ENCODE peak calls at places on chromosomes 16 and 17, in four cellular contexts. One of them, this sample, is unnamed.

GRCh38 chr17:5592382-5592781 is 8.1 kb upstream of the NLRP1 start:
- DNase-seq in GM12878: no peak
- DNase-seq in HepG2: peak
- DNase-seq in K562: no peak
- DNase-seq in this sample: peak

GRCh38 chr17:28885363-28885762 is 12.2 kb downstream of the FLOT2 start:
- DNase-seq in HepG2: no peak
- DNase-seq in K562: no peak
- DNase-seq in GM12878: no peak
- DNase-seq in this sample: no peak

GRCh38 chr16:75618782-75619181 is 4.3 kb downstream of the ADAT1 start:
- DNase-seq in GM12878: no peak
- DNase-seq in K562: no peak
- DNase-seq in HepG2: no peak
- DNase-seq in this sample: no peak

GRCh38 chr16:23368469-23368868 is 66.4 kb downstream of the SCNN1B start:
- DNase-seq in HepG2: no peak
- DNase-seq in GM12878: no peak
- DNase-seq in K562: no peak
- DNase-seq in this sample: no peak

GRCh38 chr17:19362293-19363113 is at the start of gene B9D1:
- DNase-seq in HepG2: peak
- DNase-seq in GM12878: peak
- DNase-seq in K562: peak
- DNase-seq in this sample: peak

GRCh38 chr16:65342231-65342866 is 220.5 kb upstream of the CDH11 start:
- DNase-seq in HepG2: no peak
- DNase-seq in K562: no peak
- DNase-seq in GM12878: no peak
- DNase-seq in this sample: peak

GRCh38 chr16:88303890-88304819 is 78.6 kb upstream of the ZNF469 start:
- DNase-seq in HepG2: peak
- DNase-seq in K562: no peak
- DNase-seq in GM12878: no peak
- DNase-seq in this sample: no peak

GRCh38 chr16:78748471-78748929 is 649.0 kb downstream of the WWOX start:
- DNase-seq in GM12878: no peak
- DNase-seq in HepG2: no peak
- DNase-seq in K562: no peak
- DNase-seq in this sample: no peak

GRCh38 chr16:69329369-69330285 is 761 bp downstream of the PDF start:
- DNase-seq in K562: peak
- DNase-seq in HepG2: no peak
- DNase-seq in GM12878: no peak
- DNase-seq in this sample: peak

GRCh38 chr17:32794533-32795246 is 82.2 kb downstream of the MYO1D start:
- DNase-seq in HepG2: peak
- DNase-seq in GM12878: no peak
- DNase-seq in K562: peak
- DNase-seq in this sample: peak

GRCh38 chr17:18280766-18281165 is 20.3 kb downstream of the MIEF2 start:
- DNase-seq in K562: no peak
- DNase-seq in GM12878: no peak
- DNase-seq in HepG2: no peak
- DNase-seq in this sample: no peak

GRCh38 chr17:81322271-81323082 is 27.4 kb upstream of the SLC38A10 start:
- DNase-seq in HepG2: peak
- DNase-seq in GM12878: no peak
- DNase-seq in K562: peak
- DNase-seq in this sample: peak

GRCh38 chr16:50428116-50428515 is 59.3 kb upstream of the BRD7 start:
- DNase-seq in K562: no peak
- DNase-seq in GM12878: no peak
- DNase-seq in HepG2: no peak
- DNase-seq in this sample: no peak

GRCh38 chr16:83995756-83996155 is 27.7 kb downstream of the NECAB2 start:
- DNase-seq in K562: peak
- DNase-seq in GM12878: no peak
- DNase-seq in HepG2: no peak
- DNase-seq in this sample: peak

GRCh38 chr16:31440511-31441184 is 1.9 kb downstream of the ZNF843 start:
- DNase-seq in HepG2: no peak
- DNase-seq in K562: no peak
- DNase-seq in GM12878: no peak
- DNase-seq in this sample: no peak

GRCh38 chr16:80527297-80527696 is 13.5 kb upstream of the DYNLRB2 start:
- DNase-seq in K562: peak
- DNase-seq in HepG2: peak
- DNase-seq in GM12878: no peak
- DNase-seq in this sample: peak

GRCh38 chr16:19386555-19386954 is 31.1 kb upstream of the TMC5 start:
- DNase-seq in GM12878: no peak
- DNase-seq in HepG2: no peak
- DNase-seq in K562: no peak
- DNase-seq in this sample: no peak

GRCh38 chr16:19396555-19397011 is 21.1 kb upstream of the TMC5 start:
- DNase-seq in HepG2: no peak
- DNase-seq in K562: no peak
- DNase-seq in GM12878: no peak
- DNase-seq in this sample: no peak

GRCh38 chr16:70696368-70696767 is 10.5 kb upstream of the MTSS2 start:
- DNase-seq in K562: no peak
- DNase-seq in GM12878: no peak
- DNase-seq in HepG2: no peak
- DNase-seq in this sample: no peak

GRCh38 chr17:48543854-48544355 is 1.0 kb downstream of the HOXB2 start:
- DNase-seq in GM12878: no peak
- DNase-seq in K562: peak
- DNase-seq in HepG2: no peak
- DNase-seq in this sample: no peak

GRCh38 chr17:34024303-34025178 is 230.5 kb upstream of the CCL2 start:
- DNase-seq in K562: peak
- DNase-seq in HepG2: no peak
- DNase-seq in GM12878: no peak
- DNase-seq in this sample: no peak

GRCh38 chr17:78501241-78502036 is 75.8 kb downstream of the DNAH17 start:
- DNase-seq in GM12878: no peak
- DNase-seq in K562: no peak
- DNase-seq in HepG2: no peak
- DNase-seq in this sample: no peak

GRCh38 chr16:1812732-1813163 is 13.9 kb downstream of the HAGH start:
- DNase-seq in GM12878: no peak
- DNase-seq in K562: peak
- DNase-seq in HepG2: peak
- DNase-seq in this sample: peak
- TF ChIP-seq POLR2AphosphoS5 in GM12878: no peak
- TF ChIP-seq POLR2AphosphoS5 in K562: no peak
- TF ChIP-seq POLR2AphosphoS5 in HepG2: no peak
- TF ChIP-seq POLR2AphosphoS5 in this sample: no peak

GRCh38 chr17:50134206-50135110 is 4.5 kb upstream of the SAMD14 start:
- DNase-seq in HepG2: no peak
- DNase-seq in GM12878: no peak
- DNase-seq in K562: no peak
- DNase-seq in this sample: no peak

GRCh38 chr17:50133769-50134099 is 3.8 kb upstream of the SAMD14 start:
- DNase-seq in K562: no peak
- DNase-seq in HepG2: no peak
- DNase-seq in GM12878: no peak
- DNase-seq in this sample: peak

GRCh38 chr17:50135316-50136095 is 5.5 kb upstream of the SAMD14 start:
- DNase-seq in HepG2: no peak
- DNase-seq in K562: no peak
- DNase-seq in GM12878: no peak
- DNase-seq in this sample: no peak

GRCh38 chr17:50132104-50132794 is 2.3 kb upstream of the SAMD14 start:
- DNase-seq in GM12878: no peak
- DNase-seq in K562: no peak
- DNase-seq in HepG2: no peak
- DNase-seq in this sample: no peak

GRCh38 chr17:50133028-50133768 is 3.2 kb upstream of the SAMD14 start:
- DNase-seq in HepG2: peak
- DNase-seq in GM12878: no peak
- DNase-seq in K562: no peak
- DNase-seq in this sample: peak
- H3K4me2 ChIP-seq in HepG2: peak
- H3K4me2 ChIP-seq in GM12878: no peak
- H3K4me2 ChIP-seq in K562: no peak
- H3K4me2 ChIP-seq in this sample: peak

GRCh38 chr17:31085563-31085962 is 9.2 kb upstream of the NF1 start:
- DNase-seq in GM12878: no peak
- DNase-seq in K562: peak
- DNase-seq in HepG2: no peak
- DNase-seq in this sample: no peak

GRCh38 chr17:31074772-31075538 is 19.8 kb upstream of the NF1 start:
- DNase-seq in GM12878: no peak
- DNase-seq in K562: no peak
- DNase-seq in HepG2: no peak
- DNase-seq in this sample: peak

GRCh38 chr17:31078290-31078689 is 16.5 kb upstream of the NF1 start:
- DNase-seq in K562: peak
- DNase-seq in GM12878: no peak
- DNase-seq in HepG2: no peak
- DNase-seq in this sample: no peak

DNA sequence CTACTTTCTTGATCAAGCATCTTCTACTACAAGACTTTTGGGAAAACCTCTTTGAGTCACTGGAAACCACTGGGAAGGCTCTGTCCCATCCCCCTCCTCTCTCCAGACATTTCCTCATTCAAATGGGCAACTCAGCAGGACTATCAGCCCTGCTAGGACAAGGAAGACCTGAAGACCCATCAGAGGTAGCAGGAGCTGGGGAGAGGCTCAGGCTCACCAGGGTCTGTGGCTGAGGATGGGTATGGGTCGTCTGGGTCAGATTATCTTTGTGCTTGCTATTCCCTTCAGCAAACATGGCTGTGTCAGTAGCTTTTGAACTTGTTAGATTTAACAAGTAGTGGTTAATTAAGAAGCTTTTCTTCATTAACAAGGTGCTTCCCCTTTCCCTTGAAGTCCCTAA is 15.0 kb upstream of the NF1 start:
- DNase-seq in HepG2: no peak
- DNase-seq in K562: no peak
- DNase-seq in GM12878: no peak
- DNase-seq in this sample: no peak
- TF ChIP-seq JUNB in HepG2: no peak
- TF ChIP-seq JUNB in K562: no peak
- TF ChIP-seq JUNB in GM12878: no peak
- TF ChIP-seq JUNB in this sample: no peak

GRCh38 chr17:66494023-66494803 is 191.8 kb downstream of the PRKCA start:
- DNase-seq in GM12878: no peak
- DNase-seq in HepG2: no peak
- DNase-seq in K562: peak
- DNase-seq in this sample: no peak

GRCh38 chr17:66495035-66495434 is 192.6 kb downstream of the PRKCA start:
- DNase-seq in GM12878: no peak
- DNase-seq in K562: no peak
- DNase-seq in HepG2: no peak
- DNase-seq in this sample: no peak

GRCh38 chr17:66492500-66493123 is 190.2 kb downstream of the PRKCA start:
- DNase-seq in GM12878: no peak
- DNase-seq in HepG2: no peak
- DNase-seq in K562: no peak
- DNase-seq in this sample: no peak

GRCh38 chr17:66492080-66492479 is 189.7 kb downstream of the PRKCA start:
- DNase-seq in HepG2: no peak
- DNase-seq in K562: no peak
- DNase-seq in GM12878: no peak
- DNase-seq in this sample: no peak

DNA sequence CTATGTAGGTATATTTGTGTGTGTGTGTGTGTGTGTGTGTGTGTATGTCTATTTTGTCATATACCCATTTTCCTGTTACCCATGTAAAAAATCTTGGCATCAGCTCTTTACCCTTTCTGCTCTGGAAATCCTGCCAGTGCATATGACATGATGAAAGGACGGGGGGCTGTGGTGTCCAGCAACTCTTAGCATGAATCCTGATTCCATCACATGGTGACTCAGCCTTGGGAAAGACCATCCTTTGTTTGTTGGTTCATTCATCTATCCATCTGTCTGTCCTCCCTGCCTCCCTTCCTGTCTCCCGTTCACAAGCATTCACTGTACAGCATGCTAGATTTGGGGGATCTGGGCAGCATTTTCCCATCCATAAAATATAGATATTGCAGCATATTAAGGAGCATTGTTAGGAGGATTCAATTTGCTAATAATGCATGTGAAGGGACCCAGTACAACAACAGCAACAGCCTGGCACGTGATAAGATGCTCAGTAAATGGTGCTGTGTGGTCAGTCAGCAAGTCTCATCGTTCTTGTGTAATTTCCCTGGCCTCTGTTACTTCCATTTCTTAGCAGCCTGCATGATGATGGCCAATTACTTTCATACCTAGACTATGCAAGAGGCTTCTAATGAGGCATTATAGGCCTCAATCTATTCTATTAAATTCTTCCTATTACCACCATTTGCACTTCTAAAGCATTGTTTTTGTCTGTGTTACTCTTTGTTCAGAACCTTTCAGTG is 191.0 kb downstream of the PRKCA start:
- DNase-seq in HepG2: no peak
- DNase-seq in GM12878: no peak
- DNase-seq in K562: no peak
- DNase-seq in this sample: no peak
- TF ChIP-seq POLR2AphosphoS5 in HepG2: no peak
- TF ChIP-seq POLR2AphosphoS5 in GM12878: no peak
- TF ChIP-seq POLR2AphosphoS5 in K562: no peak
- TF ChIP-seq POLR2AphosphoS5 in this sample: no peak

DNA sequence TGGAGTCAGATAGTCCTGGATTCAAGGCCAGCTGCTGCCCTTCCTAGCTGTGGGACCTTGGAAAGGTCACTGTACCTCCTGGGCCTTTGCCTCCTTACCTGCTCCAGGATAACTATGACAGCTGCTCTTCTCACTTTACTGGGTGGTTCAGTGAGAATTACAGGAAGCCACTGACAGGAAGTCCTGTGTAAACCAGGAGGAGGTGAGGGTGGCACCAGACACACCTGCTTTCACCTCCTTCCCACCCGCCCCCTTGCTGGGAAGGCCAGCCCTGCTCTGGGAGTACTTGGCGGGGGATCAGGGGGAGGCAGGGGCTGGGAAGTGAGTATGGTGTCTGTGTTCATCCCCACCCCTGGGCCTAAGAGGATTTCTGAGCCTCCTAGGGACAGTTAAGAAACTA is 42.6 kb downstream of the CPNE2 start:
- DNase-seq in GM12878: no peak
- DNase-seq in K562: no peak
- DNase-seq in HepG2: no peak
- DNase-seq in this sample: no peak
- H3K4me2 ChIP-seq in GM12878: no peak
- H3K4me2 ChIP-seq in K562: no peak
- H3K4me2 ChIP-seq in HepG2: no peak
- H3K4me2 ChIP-seq in this sample: no peak

This sample was measured in GM23338.